ENCODE peak calls at places on chromosome 6, in seven cellular contexts. B is psoas muscle; A is IMR-90; I is tibial nerve; P is C1 segment of cervical spinal cord; M is stimulated activated effector memory CD8-positive, alpha-beta T cell treated with anti-CD3 and anti-CD28 coated beads, Interleukin-12 subunit alpha, Interleukin-12 subunit beta, amount 100 ng/mL, for 72 hours; D is progenitor cell of endocrine pancreas. T is an unnamed sample.

GRCh38 chr6:84762220-84762940 is 2.0 kb downstream of the TBX18 start:
- DNase-seq in B (no peak), A (no peak), I (peak; percentile 18), P (no peak), M (no peak), D (no peak), T (no peak)

GRCh38 chr6:112017169-112017568 is 36.7 kb upstream of the CCN6 start:
- DNase-seq in B (no peak), A (no peak), I (no peak), P (no peak), M (no peak), D (no peak), T (no peak)

GRCh38 chr6:125273965-125274364 is 27.8 kb downstream of the HDDC2 start:
- DNase-seq in B (no peak), A (peak; percentile 24), I (no peak), P (no peak), M (no peak), D (no peak), T (no peak)

GRCh38 chr6:1068068-1068467 is 243.8 kb upstream of the FOXQ1 start:
- DNase-seq in B (no peak), A (peak; percentile 73), I (no peak), P (no peak), M (no peak), D (no peak), T (no peak)

GRCh38 chr6:54085047-54085446 is 26.2 kb upstream of the MLIP start:
- DNase-seq in B (peak; percentile 69), A (no peak), I (no peak), P (no peak), M (no peak), D (no peak), T (no peak)

GRCh38 chr6:161284653-161285052 is 10.8 kb upstream of the AGPAT4 start:
- DNase-seq in B (no peak), A (no peak), I (no peak), P (no peak), M (no peak), D (no peak), T (no peak)

GRCh38 chr6:112370946-112371345 is 23.8 kb downstream of the RFPL4B start:
- DNase-seq in B (no peak), A (no peak), I (no peak), P (no peak), M (no peak), D (no peak), T (no peak)

GRCh38 chr6:69584913-69585729 is 211.7 kb downstream of the LMBRD1 start:
- DNase-seq in B (no peak), A (no peak), I (no peak), P (no peak), M (no peak), D (no peak), T (no peak)

GRCh38 chr6:159700970-159701369 is 7.9 kb upstream of the SOD2 start:
- DNase-seq in B (no peak), A (peak; percentile 55), I (no peak), P (no peak), M (no peak), D (no peak), T (no peak)